ENCODE peak calls at places on chromosomes 5 and 9, in six cellular contexts. One of them, this sample, is unnamed.

GRCh38 chr9:107847977-107848376 is 358.4 kb upstream of the KLF4 start:
- DNase-seq in GM23338: no peak
- DNase-seq in psoas muscle: no peak
- DNase-seq in lower lobe of right lung: no peak
- DNase-seq in testis: no peak
- DNase-seq in mucosa of descending colon: no peak
- DNase-seq in this sample: no peak

GRCh38 chr5:146659961-146660360 is 144.0 kb upstream of the GPR151 start:
- DNase-seq in GM23338: no peak
- DNase-seq in psoas muscle: no peak
- DNase-seq in lower lobe of right lung: no peak
- DNase-seq in testis: no peak
- DNase-seq in mucosa of descending colon: no peak
- DNase-seq in this sample: no peak

GRCh38 chr5:14440598-14441401 is 140.8 kb upstream of the OTULINL start:
- DNase-seq in GM23338: no peak
- DNase-seq in psoas muscle: peak; percentile 79
- DNase-seq in lower lobe of right lung: no peak
- DNase-seq in testis: peak; percentile 81
- DNase-seq in mucosa of descending colon: no peak
- DNase-seq in this sample: no peak

GRCh38 chr5:65268520-65268919 is 213.2 kb downstream of the ADAMTS6 start:
- DNase-seq in GM23338: no peak
- DNase-seq in psoas muscle: no peak
- DNase-seq in lower lobe of right lung: no peak
- DNase-seq in testis: no peak
- DNase-seq in mucosa of descending colon: no peak
- DNase-seq in this sample: no peak

GRCh38 chr9:127549218-127549617 is 62.9 kb upstream of the STXBP1 start:
- DNase-seq in GM23338: no peak
- DNase-seq in psoas muscle: no peak
- DNase-seq in lower lobe of right lung: no peak
- DNase-seq in testis: no peak
- DNase-seq in mucosa of descending colon: no peak
- DNase-seq in this sample: no peak

GRCh38 chr9:4141201-4141750 is 158.6 kb downstream of the GLIS3 start:
- DNase-seq in GM23338: no peak
- DNase-seq in psoas muscle: no peak
- DNase-seq in lower lobe of right lung: no peak
- DNase-seq in testis: no peak
- DNase-seq in mucosa of descending colon: no peak
- DNase-seq in this sample: no peak

GRCh38 chr5:6733411-6734242 is 20.4 kb downstream of the TENT4A start:
- DNase-seq in GM23338: no peak
- DNase-seq in psoas muscle: no peak
- DNase-seq in lower lobe of right lung: no peak
- DNase-seq in testis: no peak
- DNase-seq in mucosa of descending colon: no peak
- DNase-seq in this sample: no peak

GRCh38 chr9:106704056-106704625 is 158.8 kb upstream of the ZNF462 start:
- DNase-seq in GM23338: no peak
- DNase-seq in psoas muscle: no peak
- DNase-seq in lower lobe of right lung: no peak
- DNase-seq in testis: no peak
- DNase-seq in mucosa of descending colon: no peak
- DNase-seq in this sample: no peak

GRCh38 chr9:87855061-87855460 is 27.6 kb upstream of the SPATA31E1 start:
- DNase-seq in GM23338: no peak
- DNase-seq in psoas muscle: no peak
- DNase-seq in lower lobe of right lung: no peak
- DNase-seq in testis: no peak
- DNase-seq in mucosa of descending colon: no peak
- DNase-seq in this sample: no peak

GRCh38 chr5:57366744-57367143 is 115.9 kb downstream of the ACTBL2 start:
- DNase-seq in GM23338: no peak
- DNase-seq in psoas muscle: no peak
- DNase-seq in lower lobe of right lung: no peak
- DNase-seq in testis: no peak
- DNase-seq in mucosa of descending colon: no peak
- DNase-seq in this sample: no peak

GRCh38 chr5:16067415-16067814 is 112.2 kb downstream of the MARCHF11 start:
- DNase-seq in GM23338: no peak
- DNase-seq in psoas muscle: no peak
- DNase-seq in lower lobe of right lung: no peak
- DNase-seq in testis: no peak
- DNase-seq in mucosa of descending colon: no peak
- DNase-seq in this sample: no peak

GRCh38 chr9:89418882-89419641 is 78.9 kb downstream of the SEMA4D start:
- DNase-seq in GM23338: no peak
- DNase-seq in psoas muscle: no peak
- DNase-seq in lower lobe of right lung: no peak
- DNase-seq in testis: no peak
- DNase-seq in mucosa of descending colon: peak; percentile 60
- DNase-seq in this sample: no peak

GRCh38 chr9:98865284-98865683 is 57.8 kb downstream of the GALNT12 start:
- DNase-seq in GM23338: no peak
- DNase-seq in psoas muscle: no peak
- DNase-seq in lower lobe of right lung: no peak
- DNase-seq in testis: no peak
- DNase-seq in mucosa of descending colon: no peak
- DNase-seq in this sample: no peak

GRCh38 chr9:69658987-69659677 is 13.0 kb downstream of the APBA1 start:
- DNase-seq in GM23338: no peak
- DNase-seq in psoas muscle: no peak
- DNase-seq in lower lobe of right lung: no peak
- DNase-seq in testis: no peak
- DNase-seq in mucosa of descending colon: no peak
- DNase-seq in this sample: no peak

GRCh38 chr5:180018661-180019060 is 52.9 kb downstream of the RNF130 start:
- DNase-seq in GM23338: no peak
- DNase-seq in psoas muscle: no peak
- DNase-seq in lower lobe of right lung: no peak
- DNase-seq in testis: peak; percentile 44
- DNase-seq in mucosa of descending colon: no peak
- DNase-seq in this sample: no peak

GRCh38 chr5:1437876-1438559 is 7.2 kb downstream of the SLC6A3 start:
- DNase-seq in GM23338: no peak
- DNase-seq in psoas muscle: no peak
- DNase-seq in lower lobe of right lung: no peak
- DNase-seq in testis: no peak
- DNase-seq in mucosa of descending colon: no peak
- DNase-seq in this sample: peak; percentile 33

DNA sequence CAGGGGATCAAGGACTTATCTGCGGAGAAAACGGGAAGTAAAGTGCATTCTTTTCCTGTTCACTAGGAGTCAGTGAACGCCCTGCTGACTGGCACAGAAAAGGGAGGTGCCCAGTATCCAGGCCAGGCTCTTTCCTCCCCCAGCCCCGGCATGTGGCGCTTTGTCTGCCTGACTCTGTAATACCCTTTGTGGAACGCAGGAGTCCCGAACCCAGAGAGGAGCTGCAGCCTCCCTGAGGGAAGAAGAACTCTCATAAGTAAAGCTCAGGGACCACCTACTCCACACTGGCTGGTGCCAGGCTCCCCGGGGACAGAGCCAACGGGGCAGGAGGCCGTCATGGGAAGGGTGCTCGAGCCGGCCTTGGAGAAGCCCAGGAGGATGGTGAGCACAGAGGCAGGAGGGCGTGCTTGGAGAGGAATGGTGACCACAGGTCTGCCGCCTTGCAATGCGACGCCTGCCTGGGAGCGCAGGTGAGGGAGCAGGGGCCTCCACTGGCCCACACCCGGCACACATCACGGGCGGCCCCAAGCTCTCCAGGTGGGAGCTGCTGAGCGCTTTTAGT is 31.5 kb downstream of the VAV2 start:
- DNase-seq in GM23338: peak; percentile 51
- DNase-seq in psoas muscle: peak; percentile 47
- DNase-seq in lower lobe of right lung: peak; percentile 73
- DNase-seq in testis: peak; percentile 68
- DNase-seq in mucosa of descending colon: peak; percentile 45
- DNase-seq in this sample: no peak
- TF ChIP-seq CTCF in GM23338: no peak
- TF ChIP-seq CTCF in psoas muscle: no peak
- TF ChIP-seq CTCF in lower lobe of right lung: peak; percentile 16
- TF ChIP-seq CTCF in testis: no peak
- TF ChIP-seq CTCF in mucosa of descending colon: no peak
- TF ChIP-seq CTCF in this sample: no peak

DNA sequence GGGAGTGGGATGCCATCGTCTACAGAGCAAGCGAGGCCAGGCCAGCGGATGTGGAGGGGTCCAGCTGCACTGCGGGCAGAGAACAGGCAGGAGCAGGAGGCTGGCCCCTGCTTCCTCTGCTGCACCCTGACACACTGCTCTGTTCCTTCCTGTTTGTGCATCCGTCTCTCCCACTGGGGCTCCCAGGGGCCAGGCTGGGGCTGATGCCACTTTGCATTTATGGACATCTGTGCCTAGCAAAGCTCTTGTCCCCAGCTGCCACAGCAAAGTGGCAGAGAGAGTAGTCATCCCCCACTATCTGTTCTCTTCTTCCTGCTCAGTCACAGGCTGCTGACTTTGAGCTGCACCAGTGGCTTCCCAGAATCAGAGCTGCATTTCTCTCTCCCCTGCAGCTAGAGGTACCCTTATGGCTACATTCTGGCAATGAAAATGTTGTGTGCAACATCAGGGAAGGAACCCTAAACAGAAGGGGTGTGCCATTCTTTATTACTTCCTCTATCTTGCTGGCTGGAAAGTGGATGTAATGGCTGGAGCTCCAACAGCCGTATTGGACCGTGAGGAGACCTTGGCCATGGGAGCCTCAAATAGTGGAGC is 4.2 kb upstream of the NINJ1 start:
- DNase-seq in GM23338: no peak
- DNase-seq in psoas muscle: peak; percentile 16
- DNase-seq in lower lobe of right lung: no peak
- DNase-seq in testis: no peak
- DNase-seq in mucosa of descending colon: no peak
- DNase-seq in this sample: no peak
- H3K4me1 ChIP-seq in GM23338: peaks cover 2% of the 10 kb centered on the region
- H3K4me1 ChIP-seq in psoas muscle: peaks cover 11% of the 10 kb centered on the region
- H3K4me1 ChIP-seq in lower lobe of right lung: peaks cover 21% of the 10 kb centered on the region
- H3K4me1 ChIP-seq in testis: peaks cover 12% of the 10 kb centered on the region
- H3K4me1 ChIP-seq in mucosa of descending colon: peaks cover 16% of the 10 kb centered on the region
- H3K4me1 ChIP-seq in this sample: peaks cover 10% of the 10 kb centered on the region

GRCh38 chr5:109775130-109775529 is 85.4 kb downstream of the MAN2A1 start:
- DNase-seq in GM23338: no peak
- DNase-seq in psoas muscle: no peak
- DNase-seq in lower lobe of right lung: no peak
- DNase-seq in testis: no peak
- DNase-seq in mucosa of descending colon: no peak
- DNase-seq in this sample: no peak
- H3K36me3 ChIP-seq in GM23338: no peaks in the 10 kb centered on the region
- H3K36me3 ChIP-seq in psoas muscle: no peaks in the 10 kb centered on the region
- H3K36me3 ChIP-seq in lower lobe of right lung: peaks cover 24% of the 10 kb centered on the region
- H3K36me3 ChIP-seq in testis: no peaks in the 10 kb centered on the region
- H3K36me3 ChIP-seq in mucosa of descending colon: no peaks in the 10 kb centered on the region
- H3K36me3 ChIP-seq in this sample: no peaks in the 10 kb centered on the region

GRCh38 chr5:142924135-142924883 is 154.1 kb downstream of the ARHGAP26 start:
- DNase-seq in GM23338: no peak
- DNase-seq in psoas muscle: no peak
- DNase-seq in lower lobe of right lung: no peak
- DNase-seq in testis: no peak
- DNase-seq in mucosa of descending colon: no peak
- DNase-seq in this sample: no peak
- TF ChIP-seq CTCF in GM23338: no peak
- TF ChIP-seq CTCF in psoas muscle: no peak
- TF ChIP-seq CTCF in lower lobe of right lung: no peak
- TF ChIP-seq CTCF in testis: no peak
- TF ChIP-seq CTCF in mucosa of descending colon: no peak
- TF ChIP-seq CTCF in this sample: no peak